ENCODE peak calls at places on chromosomes 16 and 17, in ten cellular contexts. B, K, W, T, S, P, A, H, M and O are unnamed samples.

GRCh38 chr17:57340160-57340981 is 84.0 kb downstream of the MSI2 start:
- DNase-seq in B (no peak), K (no peak), W (no peak), T (no peak), S (no peak), P (no peak), A (no peak), H (no peak), M (no peak), O (no peak)

GRCh38 chr16:67457611-67458010 is 23.3 kb downstream of the ATP6V0D1 start:
- DNase-seq in B (no peak), K (no peak), W (no peak), T (no peak), S (peak), P (no peak), A (no peak), H (no peak), M (no peak), O (no peak)

GRCh38 chr17:63425478-63425877 is 20.6 kb downstream of the CYB561 start:
- DNase-seq in B (peak), K (peak), W (peak), T (peak), S (peak), P (peak), A (peak), H (peak), M (peak), O (peak)

GRCh38 chr17:45234641-45235040 is 13.0 kb downstream of the FMNL1 start:
- DNase-seq in B (no peak), K (no peak), W (peak), T (no peak), S (no peak), P (no peak), A (peak), H (no peak), M (no peak), O (no peak)

GRCh38 chr17:72984925-72985322 is 107.6 kb downstream of the SLC39A11 start:
- DNase-seq in B (no peak), K (no peak), W (no peak), T (no peak), S (no peak), P (no peak), A (no peak), H (no peak), M (no peak), O (no peak)

GRCh38 chr16:84502075-84502474 is 2.4 kb downstream of the MEAK7 start:
- DNase-seq in B (no peak), K (no peak), W (no peak), T (no peak), S (no peak), P (no peak), A (no peak), H (no peak), M (no peak), O (no peak)

GRCh38 chr16:80844368-80844767 is 40.0 kb upstream of the CDYL2 start:
- DNase-seq in B (no peak), K (no peak), W (no peak), T (no peak), S (no peak), P (no peak), A (no peak), H (no peak), M (no peak), O (no peak)

GRCh38 chr17:57708401-57708800 is 36.7 kb downstream of the CCDC182 start:
- DNase-seq in B (no peak), K (no peak), W (no peak), T (no peak), S (peak), P (no peak), A (no peak), H (no peak), M (no peak), O (no peak)

GRCh38 chr17:79082311-79083190 is 7.9 kb downstream of the ENGASE start:
- DNase-seq in B (peak), K (no peak), W (peak), T (peak), S (peak), P (peak), A (peak), H (peak), M (peak), O (no peak)

GRCh38 chr16:80824623-80825364 is 20.4 kb upstream of the CDYL2 start:
- DNase-seq in B (no peak), K (no peak), W (peak), T (peak), S (peak), P (no peak), A (peak), H (peak), M (peak), O (peak)

GRCh38 chr16:75083826-75084225 is 32.8 kb downstream of the LDHD start:
- DNase-seq in B (no peak), K (no peak), W (no peak), T (no peak), S (no peak), P (no peak), A (no peak), H (no peak), M (no peak), O (no peak)

GRCh38 chr17:79696159-79696982 is 34.4 kb upstream of the ENPP7 start:
- DNase-seq in B (no peak), K (no peak), W (no peak), T (no peak), S (no peak), P (no peak), A (no peak), H (no peak), M (no peak), O (no peak)

GRCh38 chr17:320139-320538 is 32.5 kb downstream of the RPH3AL start:
- DNase-seq in B (no peak), K (no peak), W (no peak), T (no peak), S (no peak), P (no peak), A (no peak), H (no peak), M (no peak), O (no peak)

GRCh38 chr16:84986102-84986501 is 25.2 kb downstream of the ZDHHC7 start:
- DNase-seq in B (no peak), K (no peak), W (no peak), T (no peak), S (no peak), P (no peak), A (peak), H (no peak), M (peak), O (no peak)

GRCh38 chr17:19492140-19492539 is 41.5 kb upstream of the SLC47A1 start:
- DNase-seq in B (no peak), K (no peak), W (no peak), T (no peak), S (no peak), P (no peak), A (no peak), H (no peak), M (no peak), O (no peak)

GRCh38 chr16:8956265-8957060 is 7.2 kb downstream of the USP7 start:
- DNase-seq in B (no peak), K (no peak), W (no peak), T (no peak), S (peak), P (no peak), A (no peak), H (no peak), M (no peak), O (no peak)

GRCh38 chr17:27532269-27533067 is 76.2 kb downstream of the KSR1 start:
- DNase-seq in B (no peak), K (peak), W (no peak), T (no peak), S (no peak), P (no peak), A (no peak), H (no peak), M (no peak), O (no peak)

GRCh38 chr16:19868421-19868820 is 16.2 kb downstream of the GPRC5B start:
- DNase-seq in B (no peak), K (no peak), W (no peak), T (no peak), S (no peak), P (no peak), A (no peak), H (no peak), M (no peak), O (no peak)

GRCh38 chr16:57753448-57754353 is 18.1 kb downstream of the KATNB1 start:
- DNase-seq in B (no peak), K (no peak), W (no peak), T (no peak), S (no peak), P (no peak), A (no peak), H (no peak), M (no peak), O (no peak)

GRCh38 chr17:63140255-63140654 is 174.2 kb downstream of the TANC2 start:
- DNase-seq in B (no peak), K (no peak), W (no peak), T (peak), S (peak), P (peak), A (peak), H (no peak), M (no peak), O (peak)

GRCh38 chr16:88926374-88926990 is 50.5 kb downstream of the CBFA2T3 start:
- DNase-seq in B (no peak), K (no peak), W (no peak), T (no peak), S (peak), P (no peak), A (no peak), H (no peak), M (no peak), O (no peak)